ENCODE peak calls at places on chromosomes 6 and 20, in eight cellular contexts. G, Z, F, H, J, O, N and I are unnamed samples. For H3K27me3 and H3K36me3, the result is how much of the 10 kb centered on the place peaks cover.

GRCh38 chr6:39426057-39426592 is 103.6 kb upstream of the KCNK16 start:
- DNase-seq in G (no peak), Z (no peak), F (no peak), H (peak), J (no peak), O (peak), N (no peak), I (no peak)

GRCh38 chr20:45055056-45055455 is 45.9 kb downstream of the KCNS1 start:
- DNase-seq in G (no peak), Z (no peak), F (no peak), H (no peak), J (no peak), O (no peak), N (no peak), I (no peak)

GRCh38 chr6:116376149-116376548 is 5.4 kb downstream of the DSE start:
- DNase-seq in G (no peak), Z (no peak), F (no peak), H (no peak), J (no peak), O (peak), N (no peak), I (no peak)

GRCh38 chr6:42043787-42044475 is 6.4 kb upstream of the TAF8 start:
- DNase-seq in G (peak), Z (peak), F (peak), H (peak), J (peak), O (peak), N (no peak), I (peak)

GRCh38 chr6:131173680-131174079 is 38.4 kb downstream of the AKAP7 start:
- DNase-seq in G (no peak), Z (no peak), F (no peak), H (peak), J (no peak), O (no peak), N (no peak), I (no peak)

GRCh38 chr20:47799116-47799715 is 13.9 kb upstream of the SULF2 start:
- DNase-seq in G (peak), Z (no peak), F (no peak), H (no peak), J (no peak), O (no peak), N (no peak), I (no peak)

GRCh38 chr6:111478064-111478476 is 4.9 kb downstream of the REV3L start:
- DNase-seq in G (no peak), Z (no peak), F (no peak), H (peak), J (no peak), O (peak), N (no peak), I (no peak)

GRCh38 chr20:21994203-21994602 is 288.7 kb downstream of the PAX1 start:
- DNase-seq in G (no peak), Z (no peak), F (no peak), H (no peak), J (no peak), O (no peak), N (no peak), I (no peak)

DNA sequence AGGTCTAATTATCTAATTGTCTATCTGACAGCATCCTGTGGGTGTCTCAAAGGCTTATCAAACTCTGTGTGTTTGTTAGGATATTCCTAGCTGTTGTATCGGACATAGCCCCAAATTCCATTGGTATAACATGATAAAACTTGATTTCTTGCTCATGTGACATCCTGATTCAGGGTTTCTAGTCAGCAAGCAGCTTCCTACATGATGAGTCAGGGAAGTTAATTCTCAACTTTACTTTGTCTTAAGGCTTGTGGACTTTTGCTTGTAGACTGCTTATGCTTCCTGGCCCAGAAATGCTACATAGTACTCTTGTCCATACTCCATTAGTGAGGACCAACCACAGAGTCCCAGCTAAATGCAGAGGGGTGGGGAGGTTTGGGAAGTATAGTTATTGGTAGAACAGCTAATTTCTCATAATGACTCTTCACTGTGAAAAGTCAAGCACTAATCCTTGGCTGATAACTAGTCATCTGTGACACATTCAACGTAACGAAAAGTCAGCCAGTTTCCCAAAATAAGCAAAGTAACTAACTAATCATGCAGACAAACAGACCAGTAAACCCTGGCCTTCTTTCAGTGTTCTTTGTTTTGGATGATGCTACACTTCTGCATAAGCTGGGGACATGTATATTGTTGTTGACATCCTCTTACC is 25.8 kb downstream of the NKAIN2 start:
- DNase-seq in G (no peak), Z (no peak), F (no peak), H (peak), J (no peak), O (peak), N (no peak), I (no peak)
- H3K27me3 ChIP-seq in G (under half), Z (under half), F (under half), H (under half), J (under half), O (under half), N (under half), I (under half)

GRCh38 chr20:24138126-24138857 is 149.7 kb upstream of the GGTLC1 start:
- DNase-seq in G (no peak), Z (no peak), F (no peak), H (no peak), J (no peak), O (no peak), N (no peak), I (no peak)

GRCh38 chr20:24136659-24137246 is 148.2 kb upstream of the GGTLC1 start:
- DNase-seq in G (no peak), Z (no peak), F (no peak), H (no peak), J (no peak), O (peak), N (no peak), I (no peak)

GRCh38 chr20:24141111-24141510 is 152.5 kb upstream of the GGTLC1 start:
- DNase-seq in G (no peak), Z (no peak), F (no peak), H (no peak), J (no peak), O (no peak), N (no peak), I (no peak)

GRCh38 chr20:24139846-24140245 is 151.3 kb upstream of the GGTLC1 start:
- DNase-seq in G (no peak), Z (no peak), F (no peak), H (no peak), J (no peak), O (no peak), N (no peak), I (no peak)

GRCh38 chr20:24138951-24139350 is 150.4 kb upstream of the GGTLC1 start:
- DNase-seq in G (no peak), Z (no peak), F (no peak), H (no peak), J (no peak), O (no peak), N (no peak), I (no peak)
- H3K4me3 ChIP-seq in G (no peak), Z (no peak), F (no peak), H (no peak), J (no peak), O (no peak), N (no peak), I (no peak)

DNA sequence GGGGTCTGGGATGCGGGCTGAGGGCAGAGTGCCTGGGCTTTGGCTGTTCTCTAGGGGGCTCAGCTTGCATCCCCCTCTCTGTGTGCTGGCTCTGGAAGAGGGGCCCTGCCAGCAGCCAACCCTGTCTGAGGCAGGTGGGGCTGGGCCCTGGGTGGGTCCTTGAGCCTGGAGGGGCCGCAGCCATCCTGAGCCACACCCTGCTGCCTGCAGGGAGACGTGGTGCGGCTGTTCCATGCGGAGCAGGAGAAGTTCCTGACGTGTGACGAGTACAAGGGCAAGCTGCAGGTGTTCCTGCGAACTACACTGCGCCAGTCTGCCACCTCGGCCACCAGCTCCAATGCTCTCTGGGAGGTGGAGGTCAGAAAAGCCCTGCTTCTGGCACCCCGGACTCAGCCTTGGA is 41.2 kb downstream of the ITPR3 start:
- DNase-seq in G (no peak), Z (no peak), F (no peak), H (no peak), J (no peak), O (no peak), N (no peak), I (no peak)
- H3K36me3 ChIP-seq in G (half or more), Z (under half), F (under half), H (under half), J (under half), O (under half), N (under half), I (under half)

DNA sequence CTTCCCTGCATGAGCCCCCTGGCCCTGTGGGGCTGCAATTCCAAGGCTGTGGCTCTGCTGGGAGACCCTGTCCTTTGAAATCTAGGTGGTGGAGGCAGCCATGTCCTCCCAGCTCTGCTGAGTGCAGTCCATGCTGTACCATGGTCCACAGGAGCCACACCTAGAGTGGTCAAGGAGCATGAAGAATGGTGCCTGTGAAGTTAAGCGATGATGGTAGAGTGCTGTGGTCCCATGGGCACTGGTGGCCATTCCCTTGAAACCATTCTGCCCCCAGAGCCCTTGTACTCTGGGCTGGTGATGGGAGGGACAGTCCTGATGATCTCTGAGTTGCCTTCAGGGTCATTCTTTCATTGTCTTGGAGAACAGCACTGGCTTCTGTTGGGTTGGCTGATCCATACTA is 55.3 kb downstream of the EFCAB8 start:
- DNase-seq in G (no peak), Z (peak), F (no peak), H (no peak), J (no peak), O (no peak), N (no peak), I (peak)
- H3K27me3 ChIP-seq in G (under half), Z (under half), F (under half), H (under half), J (under half), O (under half), N (under half), I (under half)

GRCh38 chr6:44085219-44085618 is 42.0 kb downstream of the MRPL14 start:
- DNase-seq in G (no peak), Z (no peak), F (no peak), H (no peak), J (no peak), O (no peak), N (no peak), I (no peak)

GRCh38 chr6:44081753-44082152 is 45.5 kb downstream of the MRPL14 start:
- DNase-seq in G (no peak), Z (no peak), F (no peak), H (no peak), J (no peak), O (no peak), N (no peak), I (no peak)

GRCh38 chr6:44086931-44087574 is 40.2 kb downstream of the MRPL14 start:
- DNase-seq in G (no peak), Z (no peak), F (peak), H (no peak), J (peak), O (no peak), N (no peak), I (no peak)

GRCh38 chr6:44082872-44083321 is 44.4 kb downstream of the MRPL14 start:
- DNase-seq in G (no peak), Z (no peak), F (no peak), H (no peak), J (peak), O (no peak), N (no peak), I (no peak)

DNA sequence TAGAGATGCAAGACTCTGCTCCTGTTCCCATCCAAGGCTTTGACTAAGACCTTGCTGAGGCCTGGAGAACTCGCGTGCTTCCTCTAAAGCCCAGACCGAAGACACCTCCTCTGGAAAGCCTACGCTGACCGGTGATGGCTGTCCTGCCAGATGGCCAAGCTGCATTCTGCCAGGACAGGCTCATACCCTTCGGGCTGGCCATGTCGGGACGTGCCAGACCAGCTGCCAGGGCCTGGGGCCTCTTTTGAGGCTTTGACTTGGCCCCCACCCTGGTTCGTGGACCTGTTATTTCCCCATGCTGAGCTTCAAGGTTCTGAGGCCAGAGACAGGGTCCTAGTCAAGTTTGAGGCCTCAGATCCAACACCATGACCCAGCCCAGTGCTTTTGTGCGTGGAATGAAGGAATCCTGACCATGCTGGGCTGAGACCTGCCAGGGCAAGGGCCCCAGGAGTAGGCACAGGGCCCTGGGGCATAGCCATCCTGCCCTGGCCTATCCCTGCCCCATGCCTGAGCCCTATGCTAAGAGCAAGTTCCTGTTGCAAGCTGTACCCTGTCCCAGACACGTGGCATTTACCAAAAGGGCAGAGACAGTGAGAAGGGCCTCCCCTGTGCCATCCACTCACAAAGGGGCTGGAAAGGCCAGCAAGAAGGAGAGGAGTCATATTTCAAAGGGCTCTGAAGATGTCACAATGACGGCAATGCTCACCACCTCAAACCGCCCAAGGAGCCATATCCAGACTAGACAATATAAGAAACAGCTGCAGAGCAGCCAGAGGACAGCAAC is 42.8 kb downstream of the MRPL14 start:
- DNase-seq in G (no peak), Z (no peak), F (no peak), H (no peak), J (no peak), O (peak), N (no peak), I (peak)
- H3K4me3 ChIP-seq in G (no peak), Z (no peak), F (no peak), H (no peak), J (no peak), O (no peak), N (no peak), I (no peak)

DNA sequence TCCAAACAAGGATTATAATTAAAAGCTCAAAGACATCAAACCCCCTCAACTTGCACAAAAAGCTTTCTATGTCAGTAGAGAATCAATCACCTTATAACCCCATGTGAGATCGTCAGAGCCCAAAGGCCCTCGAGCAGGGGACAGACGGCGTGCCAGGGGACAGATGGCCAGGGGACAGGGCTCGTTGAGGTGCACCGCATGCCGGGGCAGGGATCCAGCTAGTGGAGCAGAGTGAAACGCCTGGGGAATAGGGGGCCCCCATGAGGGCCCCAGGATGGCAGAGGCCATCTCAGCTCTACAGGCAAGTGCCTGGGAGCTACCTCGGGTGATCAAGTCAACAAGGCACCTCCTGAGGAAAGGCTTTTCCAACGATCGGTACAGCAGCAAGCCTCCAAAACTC is 28.6 kb downstream of the DIDO1 start:
- DNase-seq in G (peak), Z (no peak), F (no peak), H (no peak), J (peak), O (no peak), N (no peak), I (peak)
- H3K36me3 ChIP-seq in G (half or more), Z (under half), F (under half), H (under half), J (half or more), O (under half), N (under half), I (under half)

DNA sequence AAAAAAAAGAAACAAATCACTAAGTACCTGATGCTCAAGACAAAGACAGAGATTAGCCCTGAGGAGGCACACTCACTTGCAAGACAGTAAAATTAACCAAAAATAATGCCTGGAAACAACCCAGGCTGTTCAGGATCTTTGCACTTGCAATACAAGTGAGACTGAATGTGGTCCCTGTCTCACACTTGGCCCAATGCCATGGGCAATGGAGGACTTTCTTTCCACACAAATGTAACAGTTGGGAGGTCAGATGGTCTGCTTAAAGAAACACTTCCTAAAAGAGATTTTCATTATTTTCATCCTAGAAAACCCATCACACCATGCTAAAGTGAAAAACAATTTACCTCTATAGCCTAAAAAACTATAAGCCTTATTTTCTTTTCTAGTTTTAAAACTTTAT is 16.2 kb downstream of the STAU1 start:
- DNase-seq in G (no peak), Z (no peak), F (no peak), H (no peak), J (no peak), O (no peak), N (no peak), I (no peak)
- H3K27me3 ChIP-seq in G (under half), Z (under half), F (under half), H (under half), J (under half), O (under half), N (under half), I (under half)

DNA sequence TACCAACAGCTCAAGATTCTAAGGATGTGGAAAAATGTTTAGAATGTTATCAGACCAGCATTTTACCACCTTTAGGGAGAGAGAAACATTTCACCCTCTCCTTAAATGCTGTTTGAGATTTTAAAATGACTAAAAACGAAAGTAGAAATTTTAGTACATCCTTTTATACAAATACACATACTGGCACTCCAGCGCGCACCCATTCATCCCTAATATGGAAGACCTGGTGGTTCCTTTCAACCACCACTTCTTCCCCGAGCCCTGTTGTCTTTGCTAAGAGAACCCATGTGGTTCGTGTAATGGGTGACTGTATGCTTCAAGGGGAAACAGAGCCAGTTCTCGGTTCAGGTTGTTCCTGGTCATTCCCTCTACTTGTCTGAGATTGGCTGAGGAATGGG is 21.3 kb downstream of the SPATA2 start:
- DNase-seq in G (no peak), Z (no peak), F (no peak), H (no peak), J (no peak), O (no peak), N (no peak), I (peak)
- H3K4me3 ChIP-seq in G (no peak), Z (no peak), F (no peak), H (no peak), J (peak), O (no peak), N (no peak), I (no peak)

DNA sequence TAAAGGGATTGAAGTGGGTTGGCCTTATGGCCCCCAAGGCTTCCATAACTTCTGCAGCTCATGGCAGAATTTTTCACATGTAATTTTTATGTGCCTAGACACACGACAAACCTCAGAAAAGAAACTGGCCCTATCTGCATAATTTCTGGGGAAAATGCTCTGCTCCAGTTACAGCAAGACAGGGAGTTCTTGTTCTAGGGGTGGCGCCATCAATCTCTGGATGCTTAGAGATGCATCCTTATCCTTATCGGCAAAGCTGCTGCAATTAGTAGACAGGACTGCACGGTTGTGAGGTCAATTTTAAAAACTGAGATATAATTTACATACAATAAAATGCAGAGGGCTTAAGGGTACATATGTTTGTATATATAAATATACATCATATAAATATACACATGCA is 10.4 kb downstream of the ELMO2 start:
- DNase-seq in G (no peak), Z (no peak), F (no peak), H (no peak), J (no peak), O (no peak), N (no peak), I (no peak)
- H3K36me3 ChIP-seq in G (half or more), Z (under half), F (under half), H (under half), J (under half), O (under half), N (under half), I (under half)

GRCh38 chr20:50292324-50293243 is 102.0 kb downstream of the CEBPB start:
- DNase-seq in G (no peak), Z (peak), F (peak), H (peak), J (peak), O (peak), N (peak), I (peak)
- H3K27me3 ChIP-seq in G (under half), Z (under half), F (under half), H (under half), J (under half), O (under half), N (under half), I (under half)